ENCODE peak calls at places on chromosome 22, in seven cellular contexts. One of them, this sample, is unnamed.

GRCh38 chr22:24201681-24202590 is 20.6 kb downstream of the SUSD2 start:
- DNase-seq in neuronal stem cell: no peak
- DNase-seq in mesenchymal stem cell: no peak
- DNase-seq in IMR-90: peak; percentile 35
- DNase-seq in mesendoderm: no peak
- DNase-seq in trophoblast cell: peak; percentile 95
- DNase-seq in H1: no peak
- DNase-seq in this sample: no peak

GRCh38 chr22:24591286-24591830 is 1.5 kb downstream of the LRRC75B start:
- DNase-seq in neuronal stem cell: no peak
- DNase-seq in mesenchymal stem cell: no peak
- DNase-seq in IMR-90: no peak
- DNase-seq in mesendoderm: no peak
- DNase-seq in trophoblast cell: no peak
- DNase-seq in H1: no peak
- DNase-seq in this sample: no peak

GRCh38 chr22:41845380-41846267 is 12.7 kb downstream of the SREBF2 start:
- DNase-seq in neuronal stem cell: no peak
- DNase-seq in mesenchymal stem cell: no peak
- DNase-seq in IMR-90: no peak
- DNase-seq in mesendoderm: peak; percentile 71
- DNase-seq in trophoblast cell: no peak
- DNase-seq in H1: no peak
- DNase-seq in this sample: no peak

GRCh38 chr22:27937453-27937852 is 18.4 kb upstream of the PITPNB start:
- DNase-seq in neuronal stem cell: no peak
- DNase-seq in mesenchymal stem cell: no peak
- DNase-seq in IMR-90: no peak
- DNase-seq in mesendoderm: no peak
- DNase-seq in trophoblast cell: no peak
- DNase-seq in H1: no peak
- DNase-seq in this sample: no peak

GRCh38 chr22:28905433-28905832 is 22.1 kb downstream of the ZNRF3 start:
- DNase-seq in neuronal stem cell: no peak
- DNase-seq in mesenchymal stem cell: no peak
- DNase-seq in IMR-90: no peak
- DNase-seq in mesendoderm: no peak
- DNase-seq in trophoblast cell: no peak
- DNase-seq in H1: no peak
- DNase-seq in this sample: no peak

GRCh38 chr22:24824250-24824649 is 18.2 kb downstream of the SGSM1 start:
- DNase-seq in neuronal stem cell: no peak
- DNase-seq in mesenchymal stem cell: no peak
- DNase-seq in IMR-90: no peak
- DNase-seq in mesendoderm: no peak
- DNase-seq in trophoblast cell: no peak
- DNase-seq in H1: no peak
- DNase-seq in this sample: no peak

GRCh38 chr22:39456262-39457046 is at the start of gene MGAT3:
- DNase-seq in neuronal stem cell: no peak
- DNase-seq in mesenchymal stem cell: no peak
- DNase-seq in IMR-90: no peak
- DNase-seq in mesendoderm: no peak
- DNase-seq in trophoblast cell: peak; percentile 45
- DNase-seq in H1: no peak
- DNase-seq in this sample: no peak

GRCh38 chr22:46979506-46979905 is 217.1 kb downstream of the TBC1D22A start:
- DNase-seq in neuronal stem cell: no peak
- DNase-seq in mesenchymal stem cell: no peak
- DNase-seq in IMR-90: no peak
- DNase-seq in mesendoderm: no peak
- DNase-seq in trophoblast cell: no peak
- DNase-seq in H1: no peak
- DNase-seq in this sample: no peak

GRCh38 chr22:24051568-24051967 is 40.5 kb downstream of the CABIN1 start:
- DNase-seq in neuronal stem cell: no peak
- DNase-seq in mesenchymal stem cell: no peak
- DNase-seq in IMR-90: no peak
- DNase-seq in mesendoderm: no peak
- DNase-seq in trophoblast cell: peak; percentile 1
- DNase-seq in H1: no peak
- DNase-seq in this sample: no peak

GRCh38 chr22:47606426-47606825 is 844.0 kb downstream of the TBC1D22A start:
- DNase-seq in neuronal stem cell: no peak
- DNase-seq in mesenchymal stem cell: no peak
- DNase-seq in IMR-90: no peak
- DNase-seq in mesendoderm: no peak
- DNase-seq in trophoblast cell: no peak
- DNase-seq in H1: no peak
- DNase-seq in this sample: no peak

GRCh38 chr22:22552630-22553029 is 6.4 kb downstream of the PRAME start:
- DNase-seq in neuronal stem cell: no peak
- DNase-seq in mesenchymal stem cell: no peak
- DNase-seq in IMR-90: no peak
- DNase-seq in mesendoderm: peak; percentile 55
- DNase-seq in trophoblast cell: peak; percentile 67
- DNase-seq in H1: no peak
- DNase-seq in this sample: peak; percentile 76

GRCh38 chr22:38305481-38306448 is 11.5 kb downstream of the CSNK1E start:
- DNase-seq in neuronal stem cell: no peak
- DNase-seq in mesenchymal stem cell: peak; percentile 55
- DNase-seq in IMR-90: peak; percentile 54
- DNase-seq in mesendoderm: peak; percentile 77
- DNase-seq in trophoblast cell: no peak
- DNase-seq in H1: no peak
- DNase-seq in this sample: peak; percentile 80

GRCh38 chr22:32325416-32325801 is 32.3 kb upstream of the RFPL3 start:
- DNase-seq in neuronal stem cell: no peak
- DNase-seq in mesenchymal stem cell: no peak
- DNase-seq in IMR-90: no peak
- DNase-seq in mesendoderm: no peak
- DNase-seq in trophoblast cell: no peak
- DNase-seq in H1: no peak
- DNase-seq in this sample: no peak

GRCh38 chr22:42160251-42160650 is 29.6 kb upstream of the CYP2D6 start:
- DNase-seq in neuronal stem cell: no peak
- DNase-seq in mesenchymal stem cell: no peak
- DNase-seq in IMR-90: no peak
- DNase-seq in mesendoderm: no peak
- DNase-seq in trophoblast cell: no peak
- DNase-seq in H1: no peak
- DNase-seq in this sample: no peak

GRCh38 chr22:23398701-23399366 is 181.3 kb downstream of the IGLL1 start:
- DNase-seq in neuronal stem cell: no peak
- DNase-seq in mesenchymal stem cell: no peak
- DNase-seq in IMR-90: no peak
- DNase-seq in mesendoderm: peak; percentile 36
- DNase-seq in trophoblast cell: no peak
- DNase-seq in H1: no peak
- DNase-seq in this sample: no peak

GRCh38 chr22:22961574-22961973 is 74.0 kb downstream of the IGLL5 start:
- DNase-seq in neuronal stem cell: no peak
- DNase-seq in mesenchymal stem cell: no peak
- DNase-seq in IMR-90: no peak
- DNase-seq in mesendoderm: no peak
- DNase-seq in trophoblast cell: no peak
- DNase-seq in H1: no peak
- DNase-seq in this sample: no peak

GRCh38 chr22:29989446-29989845 is 90.8 kb upstream of the HORMAD2 start:
- DNase-seq in neuronal stem cell: no peak
- DNase-seq in mesenchymal stem cell: no peak
- DNase-seq in IMR-90: no peak
- DNase-seq in mesendoderm: no peak
- DNase-seq in trophoblast cell: no peak
- DNase-seq in H1: no peak
- DNase-seq in this sample: no peak
- H4K8ac ChIP-seq in neuronal stem cell: no peak overlapping the region
- H4K8ac ChIP-seq in mesenchymal stem cell: no peak overlapping the region
- H4K8ac ChIP-seq in IMR-90: no peak overlapping the region
- H4K8ac ChIP-seq in mesendoderm: no peak overlapping the region
- H4K8ac ChIP-seq in trophoblast cell: no peak overlapping the region
- H4K8ac ChIP-seq in H1: no peak overlapping the region
- H4K8ac ChIP-seq in this sample: no peak overlapping the region

DNA sequence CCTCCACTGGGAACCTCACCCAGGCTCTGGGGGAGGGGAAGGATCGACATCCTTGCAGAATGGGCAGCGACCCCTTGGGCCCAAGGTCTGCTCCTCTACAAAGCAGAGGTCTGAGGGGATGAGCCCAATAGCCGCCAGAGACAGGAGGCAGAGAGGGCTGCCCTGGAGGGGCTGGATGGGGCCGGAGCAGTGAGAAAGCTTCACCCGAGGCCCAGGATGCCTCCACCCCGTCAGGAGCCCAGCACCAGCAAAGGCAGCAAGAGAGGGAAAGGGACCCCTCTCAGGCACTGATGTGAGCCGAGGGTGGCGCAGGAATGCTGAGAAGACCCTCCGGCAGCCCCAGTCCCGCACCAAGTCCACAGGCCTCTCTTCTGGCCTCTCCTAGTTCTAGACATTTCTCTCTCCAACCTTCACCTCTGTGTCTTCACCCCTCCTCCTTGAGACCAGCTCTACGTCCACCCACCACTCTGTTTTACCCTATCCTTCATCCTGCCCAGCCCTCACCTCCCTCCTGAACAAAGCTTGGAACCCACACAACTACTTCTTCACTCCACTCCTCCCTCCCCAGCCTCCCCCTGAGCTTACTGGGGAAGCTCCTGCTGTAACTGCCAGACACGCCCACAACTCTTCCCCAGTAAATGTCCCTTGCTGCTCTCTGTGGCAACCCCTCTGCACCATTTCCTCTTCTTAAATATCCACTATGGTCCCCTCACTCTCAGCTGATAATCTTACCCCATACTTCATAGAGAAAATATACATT is 131.9 kb downstream of the MPPED1 start:
- DNase-seq in neuronal stem cell: no peak
- DNase-seq in mesenchymal stem cell: no peak
- DNase-seq in IMR-90: no peak
- DNase-seq in mesendoderm: no peak
- DNase-seq in trophoblast cell: no peak
- DNase-seq in H1: no peak
- DNase-seq in this sample: peak; percentile 15
- H4K8ac ChIP-seq in neuronal stem cell: no peak overlapping the region
- H4K8ac ChIP-seq in mesenchymal stem cell: no peak overlapping the region
- H4K8ac ChIP-seq in IMR-90: no peak overlapping the region
- H4K8ac ChIP-seq in mesendoderm: no peak overlapping the region
- H4K8ac ChIP-seq in trophoblast cell: no peak overlapping the region
- H4K8ac ChIP-seq in H1: no peak overlapping the region
- H4K8ac ChIP-seq in this sample: no peak overlapping the region

GRCh38 chr22:37059876-37060449 is 8.4 kb downstream of the KCTD17 start:
- DNase-seq in neuronal stem cell: no peak
- DNase-seq in mesenchymal stem cell: no peak
- DNase-seq in IMR-90: no peak
- DNase-seq in mesendoderm: no peak
- DNase-seq in trophoblast cell: no peak
- DNase-seq in H1: no peak
- DNase-seq in this sample: no peak
- H4K8ac ChIP-seq in neuronal stem cell: no peak overlapping the region
- H4K8ac ChIP-seq in mesenchymal stem cell: no peak overlapping the region
- H4K8ac ChIP-seq in IMR-90: no peak overlapping the region
- H4K8ac ChIP-seq in mesendoderm: no peak overlapping the region
- H4K8ac ChIP-seq in trophoblast cell: no peak overlapping the region
- H4K8ac ChIP-seq in H1: no peak overlapping the region
- H4K8ac ChIP-seq in this sample: no peak overlapping the region

DNA sequence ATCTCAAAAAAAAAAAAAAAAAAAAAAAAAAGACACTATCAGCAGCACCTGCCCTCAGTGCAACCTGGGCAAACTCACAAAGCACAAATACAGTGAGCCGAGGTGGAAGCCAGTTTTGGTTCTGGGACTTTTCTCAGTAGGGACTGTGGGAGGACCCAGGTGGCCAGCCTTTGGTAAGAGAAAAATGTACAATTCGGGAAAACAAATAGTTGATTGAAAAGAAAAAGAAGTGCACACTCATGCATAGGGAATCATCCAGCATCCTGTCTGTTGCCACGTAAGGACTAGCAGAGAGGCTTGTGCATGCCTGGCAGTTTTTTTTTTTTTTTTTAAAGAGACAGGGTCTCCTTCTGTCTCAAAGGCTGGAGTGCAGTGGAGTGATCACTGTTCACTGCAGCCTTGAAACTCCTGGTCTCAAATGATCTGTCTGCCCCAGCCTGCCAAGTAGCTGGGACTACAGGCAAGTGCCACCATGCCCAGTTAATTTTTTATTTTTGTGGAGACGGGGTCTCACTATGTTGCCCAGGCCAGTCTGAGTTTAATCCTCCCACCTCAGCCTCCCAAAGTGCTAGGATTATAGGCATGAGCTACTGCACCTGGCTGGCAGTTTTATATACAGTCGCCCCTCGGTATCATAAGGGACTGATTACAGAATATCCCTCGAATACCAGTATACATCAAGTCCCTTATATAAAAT is 36.7 kb downstream of the TPST2 start:
- DNase-seq in neuronal stem cell: no peak
- DNase-seq in mesenchymal stem cell: peak; percentile 88
- DNase-seq in IMR-90: peak; percentile 94
- DNase-seq in mesendoderm: no peak
- DNase-seq in trophoblast cell: peak; percentile 30
- DNase-seq in H1: no peak
- DNase-seq in this sample: no peak
- H4K8ac ChIP-seq in neuronal stem cell: no peak overlapping the region
- H4K8ac ChIP-seq in mesenchymal stem cell: no peak overlapping the region
- H4K8ac ChIP-seq in IMR-90: peak overlapping the region; percentile 83
- H4K8ac ChIP-seq in mesendoderm: no peak overlapping the region
- H4K8ac ChIP-seq in trophoblast cell: no peak overlapping the region
- H4K8ac ChIP-seq in H1: no peak overlapping the region
- H4K8ac ChIP-seq in this sample: no peak overlapping the region

DNA sequence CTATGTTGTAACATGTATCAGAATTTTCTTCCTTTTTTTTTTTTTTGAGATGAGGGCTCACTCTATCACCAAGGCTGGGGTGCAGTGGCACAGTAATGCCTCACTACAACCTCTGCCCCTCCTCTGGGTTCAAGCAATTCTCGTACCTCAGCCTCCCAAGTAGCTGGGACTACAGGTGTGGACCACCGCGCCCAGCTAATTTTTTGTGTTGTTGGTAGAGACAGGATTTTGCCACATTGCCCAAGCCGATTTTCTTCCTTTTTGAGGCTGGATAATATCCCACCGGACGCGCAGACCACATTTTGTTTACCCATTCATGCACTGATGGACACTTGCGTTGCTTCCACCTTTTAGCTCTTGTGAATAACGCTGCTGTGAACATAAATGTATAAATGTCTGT is 97.0 kb downstream of the BRD1 start:
- DNase-seq in neuronal stem cell: no peak
- DNase-seq in mesenchymal stem cell: no peak
- DNase-seq in IMR-90: no peak
- DNase-seq in mesendoderm: no peak
- DNase-seq in trophoblast cell: no peak
- DNase-seq in H1: no peak
- DNase-seq in this sample: no peak
- H4K8ac ChIP-seq in neuronal stem cell: no peak overlapping the region
- H4K8ac ChIP-seq in mesenchymal stem cell: no peak overlapping the region
- H4K8ac ChIP-seq in IMR-90: no peak overlapping the region
- H4K8ac ChIP-seq in mesendoderm: no peak overlapping the region
- H4K8ac ChIP-seq in trophoblast cell: no peak overlapping the region
- H4K8ac ChIP-seq in H1: no peak overlapping the region
- H4K8ac ChIP-seq in this sample: no peak overlapping the region

This sample was measured in H9.